ENCODE peak calls at places on chromosomes 4 and X, in five cellular contexts. M is IMR-90, Q is HepG2, D is K562, V is GM12878. C is an unnamed sample.

GRCh38 chrX:63657821-63658220 is 127.2 kb downstream of the ARHGEF9 start:
- DNase-seq in M (peak), Q (no peak), D (no peak), V (no peak), C (no peak)

GRCh38 chrX:101749436-101749835 is 89.8 kb upstream of the ARMCX2 start:
- DNase-seq in M (no peak), Q (no peak), D (no peak), V (no peak), C (no peak)

GRCh38 chr4:85761803-85762202 is 286.9 kb downstream of the ARHGAP24 start:
- DNase-seq in M (peak), Q (no peak), D (no peak), V (no peak), C (no peak)

GRCh38 chr4:6779667-6780565 is 2.6 kb upstream of the KIAA0232 start:
- DNase-seq in M (peak), Q (peak), D (peak), V (no peak), C (no peak)

GRCh38 chrX:31350808-31351074 is 278.9 kb upstream of the FTHL17 start:
- DNase-seq in M (no peak), Q (no peak), D (no peak), V (no peak), C (no peak)

GRCh38 chrX:120235284-120235683 is 15.3 kb upstream of the ZBTB33 start:
- DNase-seq in M (no peak), Q (no peak), D (no peak), V (no peak), C (no peak)

GRCh38 chr4:10203851-10204250 is 87.3 kb upstream of the WDR1 start:
- DNase-seq in M (no peak), Q (no peak), D (peak), V (no peak), C (no peak)

GRCh38 chrX:18995216-18995615 is 11.3 kb upstream of the PHKA2 start:
- DNase-seq in M (peak), Q (peak), D (no peak), V (no peak), C (peak)

GRCh38 chr4:27807207-27807606 is 946.6 kb downstream of the STIM2 start:
- DNase-seq in M (peak), Q (no peak), D (no peak), V (no peak), C (no peak)

GRCh38 chr4:145098675-145099037 is 545 bp downstream of the ABCE1 start:
- DNase-seq in M (peak), Q (peak), D (peak), V (no peak), C (peak)

GRCh38 chr4:136424052-136424451 is 1108.2 kb downstream of the PCDH18 start:
- DNase-seq in M (no peak), Q (no peak), D (no peak), V (no peak), C (no peak)

GRCh38 chrX:132031867-132032266 is 8.8 kb downstream of the STK26 start:
- DNase-seq in M (no peak), Q (no peak), D (no peak), V (no peak), C (no peak)

GRCh38 chrX:118528089-118528753 is 32.6 kb downstream of the DOCK11 start:
- DNase-seq in M (no peak), Q (no peak), D (no peak), V (peak), C (no peak)

GRCh38 chr4:19803406-19803805 is 448.3 kb upstream of the SLIT2 start:
- DNase-seq in M (peak), Q (no peak), D (no peak), V (no peak), C (no peak)

GRCh38 chrX:34884693-34885277 is 57.8 kb upstream of the FAM47B start:
- DNase-seq in M (peak), Q (no peak), D (no peak), V (no peak), C (peak)

GRCh38 chr4:61772116-61772515 is 572.0 kb downstream of the ADGRL3 start:
- DNase-seq in M (no peak), Q (no peak), D (no peak), V (no peak), C (no peak)

GRCh38 chrX:150199803-150200202 is 163.3 kb upstream of the MAMLD1 start:
- DNase-seq in M (no peak), Q (no peak), D (no peak), V (no peak), C (no peak)

GRCh38 chr4:25687763-25688162 is 32.1 kb downstream of the SLC34A2 start:
- DNase-seq in M (no peak), Q (no peak), D (no peak), V (no peak), C (no peak)

GRCh38 chr4:184860018-184860530 is 34.3 kb upstream of the ACSL1 start:
- DNase-seq in M (no peak), Q (no peak), D (no peak), V (peak), C (no peak)

GRCh38 chr4:38365261-38365660 is 298.7 kb upstream of the KLF3 start:
- DNase-seq in M (no peak), Q (no peak), D (no peak), V (no peak), C (no peak)
- TF ChIP-seq RAD21 in M (no peak), Q (no peak), D (no peak), V (no peak), C (no peak)

DNA sequence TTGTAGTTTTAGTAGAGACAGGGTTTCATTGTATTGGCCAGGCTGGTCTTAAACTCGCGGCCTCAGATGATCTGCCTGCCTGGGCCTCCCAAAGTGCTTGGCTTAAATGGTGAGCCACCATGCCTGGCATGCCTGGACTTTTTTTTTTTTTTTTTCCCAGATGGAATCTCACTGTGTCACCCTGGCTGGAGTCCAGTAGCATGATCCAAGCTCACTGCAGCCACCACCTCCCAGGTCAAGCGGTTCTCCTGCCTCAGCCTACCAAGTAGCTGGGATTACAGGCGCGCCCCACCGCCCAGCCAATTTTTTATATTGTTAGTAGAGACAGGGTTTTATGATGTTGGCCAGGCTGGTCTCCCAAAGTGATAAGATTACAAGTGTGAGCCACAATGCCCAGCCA is 8.4 kb downstream of the UBE2K start:
- DNase-seq in M (peak), Q (peak), D (no peak), V (no peak), C (no peak)
- TF ChIP-seq SMC3 in M (no peak), Q (no peak), D (no peak), V (no peak), C (no peak)

DNA sequence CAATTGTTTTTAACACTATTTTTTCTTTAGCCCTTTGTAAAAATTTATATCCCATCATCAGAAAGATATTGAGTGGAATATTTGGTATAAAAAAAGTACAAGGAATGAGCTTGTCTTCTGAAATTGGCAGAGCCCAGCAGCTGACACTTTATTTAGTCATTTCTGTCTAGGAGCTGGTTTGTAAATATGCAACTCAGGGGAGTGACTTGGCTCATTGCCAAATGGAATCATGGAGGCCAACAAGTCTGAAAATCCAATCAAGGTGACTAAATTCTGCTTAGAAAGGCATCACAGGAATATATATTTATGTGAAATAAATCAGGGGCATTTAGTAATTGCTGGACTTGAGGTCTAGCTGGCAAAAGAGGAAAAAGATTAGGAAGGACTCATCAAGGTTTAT is 74.4 kb downstream of the OTC start:
- DNase-seq in M (no peak), Q (no peak), D (peak), V (no peak), C (no peak)
- TF ChIP-seq BHLHE40 in M (no peak), Q (no peak), D (no peak), V (no peak), C (no peak)

GRCh38 chrX:105698386-105698785 is 124.0 kb upstream of the NRK start:
- DNase-seq in M (no peak), Q (no peak), D (no peak), V (no peak), C (no peak)
- TF ChIP-seq RAD21 in M (no peak), Q (no peak), D (no peak), V (no peak), C (no peak)

DNA sequence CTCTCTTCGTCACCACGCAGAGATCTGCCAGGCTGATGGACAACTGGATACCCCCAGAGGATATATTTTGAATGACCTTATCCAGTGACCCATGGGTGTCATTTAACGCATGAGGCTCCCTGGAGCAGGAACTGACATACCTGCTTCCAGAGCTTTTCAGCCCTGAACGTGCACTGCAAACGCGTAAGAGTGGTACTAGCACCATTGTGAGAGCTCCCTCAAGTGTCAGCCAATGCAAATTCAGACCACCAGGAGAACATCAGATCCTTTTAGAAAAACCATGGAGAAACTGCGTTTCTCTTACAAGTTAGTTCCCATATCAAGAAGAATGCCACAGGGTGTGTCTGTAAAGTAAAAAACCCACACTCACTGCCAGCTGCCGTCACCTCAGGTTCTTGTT is 7.3 kb downstream of the TREX2 start:
- DNase-seq in M (peak), Q (peak), D (peak), V (no peak), C (peak)
- TF ChIP-seq SMC3 in M (no peak), Q (peak), D (peak), V (no peak), C (peak)

DNA sequence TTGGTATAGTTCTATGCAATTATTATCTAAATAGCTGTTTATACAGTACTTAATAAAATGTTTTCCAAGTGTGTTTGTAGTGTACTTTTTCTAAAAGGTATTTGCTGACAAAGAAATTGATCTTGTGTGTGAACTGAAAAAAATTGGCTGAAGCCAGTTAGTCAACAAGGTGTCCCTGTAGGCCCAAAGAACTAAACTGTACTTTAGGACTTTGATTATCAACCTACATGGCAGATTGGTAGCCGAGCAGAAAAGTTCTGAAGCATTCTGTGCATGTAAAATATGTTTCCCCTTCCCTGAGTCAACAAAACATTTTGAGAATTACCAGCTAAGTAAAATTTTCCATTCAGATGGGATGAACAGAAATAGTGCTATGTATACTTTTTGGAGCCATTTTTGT is 21.0 kb downstream of the ADH5 start:
- DNase-seq in M (no peak), Q (peak), D (no peak), V (no peak), C (no peak)
- TF ChIP-seq BHLHE40 in M (no peak), Q (no peak), D (no peak), V (no peak), C (no peak)

DNA sequence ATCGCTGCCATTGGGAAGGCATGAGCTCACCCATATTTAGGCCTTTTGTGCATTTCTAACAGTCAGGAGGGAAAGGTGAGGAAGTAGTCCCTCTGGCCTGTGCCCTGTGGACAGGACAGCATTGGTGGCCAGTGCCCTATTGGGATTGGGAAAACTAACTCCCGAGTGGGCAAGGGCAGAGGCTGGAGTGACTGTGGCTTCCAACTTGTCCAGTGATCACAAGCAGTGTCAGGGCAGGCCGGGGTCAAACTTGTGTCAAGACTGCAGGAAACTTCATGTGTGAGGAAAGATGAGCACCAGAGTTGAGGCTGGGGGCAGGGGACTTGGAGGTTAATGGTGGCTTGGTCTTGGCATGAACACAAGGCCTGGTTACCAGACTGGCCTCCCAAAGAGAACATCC is 286.2 kb upstream of the FAM47C start:
- DNase-seq in M (no peak), Q (no peak), D (no peak), V (no peak), C (no peak)
- TF ChIP-seq RAD21 in M (no peak), Q (no peak), D (no peak), V (no peak), C (no peak)

DNA sequence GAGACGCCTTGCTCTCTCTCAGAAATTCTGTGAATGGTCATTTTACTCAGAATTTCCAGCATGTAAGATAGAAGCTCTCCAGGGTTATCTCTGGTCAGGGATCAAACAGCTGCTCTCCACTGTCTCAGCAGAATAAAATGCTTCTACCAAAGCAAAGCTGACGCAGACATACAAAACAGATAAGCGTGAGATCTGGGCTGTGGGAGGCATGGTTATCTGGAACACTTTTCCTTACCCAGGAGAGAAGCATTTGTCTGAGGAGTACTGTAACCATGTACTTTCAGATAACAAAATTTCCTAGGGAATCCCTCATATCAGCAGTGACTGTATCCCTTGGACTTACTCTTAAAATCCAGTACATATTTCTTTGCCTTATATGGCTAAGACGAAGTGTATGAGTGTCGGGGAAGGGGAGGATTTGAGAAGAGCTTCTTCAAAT is 121.7 kb upstream of the TSPAN5 start:
- DNase-seq in M (peak), Q (no peak), D (peak), V (no peak), C (no peak)
- TF ChIP-seq SMC3 in M (no peak), Q (no peak), D (no peak), V (no peak), C (no peak)

GRCh38 chr4:186190456-186191265 is 706 bp upstream of the CYP4V2 start:
- DNase-seq in M (no peak), Q (no peak), D (peak), V (no peak), C (peak)
- TF ChIP-seq BHLHE40 in M (no peak), Q (no peak), D (no peak), V (no peak), C (no peak)

GRCh38 chr4:172630289-172630688 is 538.3 kb upstream of the GALNT7 start:
- DNase-seq in M (no peak), Q (no peak), D (no peak), V (no peak), C (no peak)
- TF ChIP-seq RAD21 in M (no peak), Q (no peak), D (no peak), V (no peak), C (no peak)